ENCODE peak calls at places on chromosomes 2 and 18, in ten cellular contexts. One of them, this sample, is unnamed.

GRCh38 chr18:457120-457519 is 43.4 kb downstream of the COLEC12 start:
- DNase-seq in astrocyte of the cerebellum: no peak
- DNase-seq in putamen: no peak
- DNase-seq in psoas muscle: peak; percentile 46
- DNase-seq in endothelial cell: peak; percentile 41
- DNase-seq in heart left ventricle: peak; percentile 54
- DNase-seq in nucleus accumbens: no peak
- DNase-seq in aorta: peak; percentile 72
- DNase-seq in sigmoid colon: peak; percentile 82
- DNase-seq in NCI-H1930: no peak
- DNase-seq in this sample: peak; percentile 90

GRCh38 chr2:158221055-158222021 is 119.7 kb downstream of the UPP2 start:
- DNase-seq in sigmoid colon: no peak
- DNase-seq in aorta: no peak
- DNase-seq in astrocyte of the cerebellum: no peak
- DNase-seq in putamen: no peak
- DNase-seq in heart left ventricle: no peak
- DNase-seq in endothelial cell: no peak
- DNase-seq in psoas muscle: no peak
- DNase-seq in NCI-H1930: no peak
- DNase-seq in nucleus accumbens: no peak
- DNase-seq in this sample: no peak

GRCh38 chr2:47072018-47072691 is 83.0 kb downstream of the STPG4 start:
- DNase-seq in aorta: peak; percentile 96
- DNase-seq in putamen: peak; percentile 87
- DNase-seq in psoas muscle: peak; percentile 88
- DNase-seq in nucleus accumbens: peak; percentile 67
- DNase-seq in heart left ventricle: peak; percentile 94
- DNase-seq in NCI-H1930: no peak
- DNase-seq in astrocyte of the cerebellum: peak; percentile 95
- DNase-seq in sigmoid colon: peak; percentile 95
- DNase-seq in endothelial cell: no peak
- DNase-seq in this sample: no peak

GRCh38 chr2:189797902-189798301 is 13.7 kb downstream of the PMS1 start:
- DNase-seq in nucleus accumbens: no peak
- DNase-seq in aorta: no peak
- DNase-seq in endothelial cell: no peak
- DNase-seq in sigmoid colon: no peak
- DNase-seq in psoas muscle: no peak
- DNase-seq in heart left ventricle: no peak
- DNase-seq in putamen: no peak
- DNase-seq in NCI-H1930: no peak
- DNase-seq in astrocyte of the cerebellum: no peak
- DNase-seq in this sample: no peak

GRCh38 chr2:163595033-163595432 is 140.8 kb downstream of the FIGN start:
- DNase-seq in astrocyte of the cerebellum: no peak
- DNase-seq in NCI-H1930: no peak
- DNase-seq in endothelial cell: no peak
- DNase-seq in putamen: no peak
- DNase-seq in sigmoid colon: no peak
- DNase-seq in heart left ventricle: no peak
- DNase-seq in psoas muscle: no peak
- DNase-seq in aorta: no peak
- DNase-seq in nucleus accumbens: no peak
- DNase-seq in this sample: no peak

GRCh38 chr18:53790817-53791216 is 433.7 kb downstream of the MBD2 start:
- DNase-seq in heart left ventricle: no peak
- DNase-seq in endothelial cell: no peak
- DNase-seq in nucleus accumbens: no peak
- DNase-seq in astrocyte of the cerebellum: peak; percentile 3
- DNase-seq in psoas muscle: no peak
- DNase-seq in NCI-H1930: no peak
- DNase-seq in sigmoid colon: no peak
- DNase-seq in aorta: no peak
- DNase-seq in putamen: no peak
- DNase-seq in this sample: no peak

GRCh38 chr2:164479460-164479859 is 141.8 kb downstream of the GRB14 start:
- DNase-seq in aorta: no peak
- DNase-seq in astrocyte of the cerebellum: peak; percentile 47
- DNase-seq in psoas muscle: no peak
- DNase-seq in endothelial cell: peak; percentile 53
- DNase-seq in NCI-H1930: no peak
- DNase-seq in heart left ventricle: no peak
- DNase-seq in nucleus accumbens: peak; percentile 14
- DNase-seq in sigmoid colon: no peak
- DNase-seq in putamen: no peak
- DNase-seq in this sample: peak; percentile 32

GRCh38 chr2:38722271-38723115 is 28.7 kb downstream of the SRSF7 start:
- DNase-seq in sigmoid colon: no peak
- DNase-seq in heart left ventricle: no peak
- DNase-seq in endothelial cell: no peak
- DNase-seq in astrocyte of the cerebellum: no peak
- DNase-seq in aorta: no peak
- DNase-seq in NCI-H1930: no peak
- DNase-seq in psoas muscle: no peak
- DNase-seq in nucleus accumbens: no peak
- DNase-seq in putamen: peak; percentile 19
- DNase-seq in this sample: no peak

GRCh38 chr2:71823526-71823925 is 324.1 kb downstream of the CYP26B1 start:
- DNase-seq in endothelial cell: no peak
- DNase-seq in nucleus accumbens: no peak
- DNase-seq in putamen: no peak
- DNase-seq in sigmoid colon: no peak
- DNase-seq in astrocyte of the cerebellum: no peak
- DNase-seq in heart left ventricle: no peak
- DNase-seq in NCI-H1930: no peak
- DNase-seq in psoas muscle: no peak
- DNase-seq in aorta: no peak
- DNase-seq in this sample: no peak

GRCh38 chr2:27191107-27191829 is 20.6 kb upstream of the ATRAID start:
- DNase-seq in sigmoid colon: no peak
- DNase-seq in psoas muscle: no peak
- DNase-seq in putamen: no peak
- DNase-seq in nucleus accumbens: no peak
- DNase-seq in aorta: no peak
- DNase-seq in endothelial cell: peak; percentile 53
- DNase-seq in astrocyte of the cerebellum: peak; percentile 50
- DNase-seq in heart left ventricle: no peak
- DNase-seq in NCI-H1930: peak; percentile 22
- DNase-seq in this sample: peak; percentile 39

GRCh38 chr18:76388261-76388660 is 106.8 kb downstream of the ZNF516 start:
- DNase-seq in putamen: no peak
- DNase-seq in psoas muscle: no peak
- DNase-seq in sigmoid colon: peak; percentile 57
- DNase-seq in heart left ventricle: no peak
- DNase-seq in NCI-H1930: no peak
- DNase-seq in endothelial cell: no peak
- DNase-seq in aorta: no peak
- DNase-seq in nucleus accumbens: no peak
- DNase-seq in astrocyte of the cerebellum: no peak
- DNase-seq in this sample: no peak

GRCh38 chr2:60819155-60819862 is 62.1 kb upstream of the REL start:
- DNase-seq in sigmoid colon: no peak
- DNase-seq in NCI-H1930: no peak
- DNase-seq in endothelial cell: no peak
- DNase-seq in psoas muscle: no peak
- DNase-seq in putamen: no peak
- DNase-seq in astrocyte of the cerebellum: no peak
- DNase-seq in aorta: peak; percentile 66
- DNase-seq in nucleus accumbens: no peak
- DNase-seq in heart left ventricle: no peak
- DNase-seq in this sample: no peak

GRCh38 chr18:55048892-55049291 is 89.6 kb upstream of the CCDC68 start:
- DNase-seq in NCI-H1930: no peak
- DNase-seq in sigmoid colon: no peak
- DNase-seq in psoas muscle: no peak
- DNase-seq in heart left ventricle: no peak
- DNase-seq in nucleus accumbens: no peak
- DNase-seq in endothelial cell: no peak
- DNase-seq in aorta: no peak
- DNase-seq in putamen: no peak
- DNase-seq in astrocyte of the cerebellum: peak; percentile 5
- DNase-seq in this sample: no peak